ENCODE peak calls at places on chromosomes 13 and 19, in six cellular contexts. One of them, this sample, is unnamed. For H3K4me1, the result is how much of the 10 kb centered on the place peaks cover.

GRCh38 chr13:24741791-24742190 is 22.2 kb upstream of the RNF17 start:
- DNase-seq in uterus: no peak
- DNase-seq in CD8-positive, alpha-beta T cell: no peak
- DNase-seq in endodermal cell: no peak
- DNase-seq in ovary: no peak
- DNase-seq in heart right ventricle: no peak
- DNase-seq in this sample: no peak

GRCh38 chr19:13817018-13817614 is 21.9 kb downstream of the ZSWIM4 start:
- DNase-seq in uterus: no peak
- DNase-seq in CD8-positive, alpha-beta T cell: no peak
- DNase-seq in endodermal cell: peak
- DNase-seq in ovary: no peak
- DNase-seq in heart right ventricle: no peak
- DNase-seq in this sample: no peak

GRCh38 chr13:24683833-24684599 is 3.8 kb downstream of the ATP12A start:
- DNase-seq in uterus: no peak
- DNase-seq in CD8-positive, alpha-beta T cell: peak
- DNase-seq in endodermal cell: peak
- DNase-seq in ovary: no peak
- DNase-seq in heart right ventricle: peak
- DNase-seq in this sample: no peak

GRCh38 chr13:32019612-32020233 is 11.9 kb upstream of the FRY start:
- DNase-seq in uterus: peak
- DNase-seq in CD8-positive, alpha-beta T cell: no peak
- DNase-seq in endodermal cell: peak
- DNase-seq in ovary: peak
- DNase-seq in heart right ventricle: peak
- DNase-seq in this sample: no peak

GRCh38 chr13:40640202-40640601 is 26.2 kb downstream of the FOXO1 start:
- DNase-seq in uterus: no peak
- DNase-seq in CD8-positive, alpha-beta T cell: no peak
- DNase-seq in endodermal cell: no peak
- DNase-seq in ovary: no peak
- DNase-seq in heart right ventricle: no peak
- DNase-seq in this sample: no peak

GRCh38 chr19:55440411-55441105 is 2.5 kb downstream of the SHISA7 start:
- DNase-seq in uterus: no peak
- DNase-seq in CD8-positive, alpha-beta T cell: no peak
- DNase-seq in endodermal cell: peak
- DNase-seq in ovary: no peak
- DNase-seq in heart right ventricle: no peak
- DNase-seq in this sample: no peak

GRCh38 chr13:51148952-51149573 is 38.0 kb upstream of the C13orf42 start:
- DNase-seq in uterus: peak
- DNase-seq in CD8-positive, alpha-beta T cell: no peak
- DNase-seq in endodermal cell: peak
- DNase-seq in ovary: peak
- DNase-seq in heart right ventricle: peak
- DNase-seq in this sample: no peak

GRCh38 chr19:3984584-3984907 is 717 bp downstream of the EEF2 start:
- DNase-seq in uterus: no peak
- DNase-seq in CD8-positive, alpha-beta T cell: no peak
- DNase-seq in endodermal cell: peak
- DNase-seq in ovary: peak
- DNase-seq in heart right ventricle: no peak
- DNase-seq in this sample: no peak

GRCh38 chr19:31174948-31175347 is 174.3 kb downstream of the TSHZ3 start:
- DNase-seq in uterus: no peak
- DNase-seq in CD8-positive, alpha-beta T cell: no peak
- DNase-seq in endodermal cell: no peak
- DNase-seq in ovary: no peak
- DNase-seq in heart right ventricle: no peak
- DNase-seq in this sample: peak

GRCh38 chr19:54209058-54209747 is 8.5 kb downstream of the RPS9 start:
- DNase-seq in uterus: no peak
- DNase-seq in CD8-positive, alpha-beta T cell: no peak
- DNase-seq in endodermal cell: peak
- DNase-seq in ovary: peak
- DNase-seq in heart right ventricle: no peak
- DNase-seq in this sample: no peak
- H3K4me1 ChIP-seq in uterus: under half
- H3K4me1 ChIP-seq in CD8-positive, alpha-beta T cell: half or more
- H3K4me1 ChIP-seq in endodermal cell: under half
- H3K4me1 ChIP-seq in ovary: under half
- H3K4me1 ChIP-seq in heart right ventricle: under half
- H3K4me1 ChIP-seq in this sample: under half

DNA sequence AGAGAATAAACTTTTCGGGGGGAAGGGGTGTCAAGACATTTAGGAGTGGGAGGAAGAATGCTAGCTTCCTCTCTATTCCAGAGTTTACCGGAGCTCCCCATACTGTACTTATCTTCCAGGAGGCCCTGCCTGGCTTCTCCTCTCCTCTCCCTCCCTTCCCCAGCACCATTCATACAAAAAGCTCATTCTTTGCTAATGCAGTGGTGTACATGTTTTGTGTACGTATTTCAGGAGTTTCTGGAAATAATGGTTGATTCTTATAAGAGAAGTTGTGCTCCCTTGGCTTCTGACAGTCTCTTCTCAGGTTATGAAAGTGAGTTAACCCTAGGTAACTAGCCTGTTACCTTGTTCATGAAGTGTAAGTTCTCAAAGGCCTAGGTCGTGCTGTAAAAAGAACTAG is 7.1 kb downstream of the SAMD4B start:
- DNase-seq in uterus: no peak
- DNase-seq in CD8-positive, alpha-beta T cell: no peak
- DNase-seq in endodermal cell: no peak
- DNase-seq in ovary: no peak
- DNase-seq in heart right ventricle: no peak
- DNase-seq in this sample: no peak
- H3K27ac ChIP-seq in uterus: no peak
- H3K27ac ChIP-seq in CD8-positive, alpha-beta T cell: no peak
- H3K27ac ChIP-seq in endodermal cell: no peak
- H3K27ac ChIP-seq in ovary: no peak
- H3K27ac ChIP-seq in heart right ventricle: no peak
- H3K27ac ChIP-seq in this sample: no peak

DNA sequence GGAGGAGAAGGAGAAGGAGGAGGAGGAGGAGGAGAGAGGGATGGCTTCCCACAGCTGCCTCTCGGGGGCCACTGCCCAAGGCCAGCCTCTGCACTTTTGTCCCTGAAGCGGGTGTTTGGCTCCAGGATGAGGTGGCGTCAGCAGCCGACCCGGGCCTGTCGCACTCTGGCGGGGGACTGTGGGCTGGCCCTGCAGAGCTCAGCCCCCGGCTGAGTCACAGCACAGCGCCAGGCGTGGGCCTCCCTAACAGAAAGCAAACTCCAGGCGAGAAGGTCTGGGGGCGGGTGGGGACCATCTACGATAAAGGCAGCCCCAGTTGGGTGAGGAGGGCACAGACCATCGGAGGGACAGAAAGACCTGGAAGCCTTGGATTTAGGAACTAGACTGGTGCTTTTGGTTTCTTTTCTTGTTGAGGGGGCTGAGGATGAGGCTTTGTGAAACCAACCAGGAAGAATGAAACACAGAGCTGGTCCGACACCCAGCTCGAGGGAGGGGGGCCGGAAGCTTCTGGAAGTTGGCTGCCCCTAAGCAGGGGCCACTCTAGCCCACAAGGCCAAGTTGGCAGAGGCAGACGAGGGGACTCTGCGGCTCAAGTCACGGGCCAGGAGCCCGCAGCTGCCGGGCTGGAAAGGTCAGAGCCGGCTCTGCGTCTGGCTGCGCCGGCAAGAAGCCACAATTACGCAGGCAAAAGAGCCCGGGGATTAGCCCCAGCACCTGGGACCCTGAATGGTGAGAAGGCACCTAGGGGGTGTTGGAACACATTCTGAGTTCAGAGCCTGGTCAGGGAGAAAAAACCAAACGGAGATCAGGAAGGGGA is 18.2 kb downstream of the LSM4 start:
- DNase-seq in uterus: peak
- DNase-seq in CD8-positive, alpha-beta T cell: peak
- DNase-seq in endodermal cell: peak
- DNase-seq in ovary: peak
- DNase-seq in heart right ventricle: peak
- DNase-seq in this sample: peak
- H3K4me1 ChIP-seq in uterus: under half
- H3K4me1 ChIP-seq in CD8-positive, alpha-beta T cell: half or more
- H3K4me1 ChIP-seq in endodermal cell: under half
- H3K4me1 ChIP-seq in ovary: under half
- H3K4me1 ChIP-seq in heart right ventricle: under half
- H3K4me1 ChIP-seq in this sample: under half

GRCh38 chr13:113187905-113188595 is 20.4 kb downstream of the PCID2 start:
- DNase-seq in uterus: no peak
- DNase-seq in CD8-positive, alpha-beta T cell: no peak
- DNase-seq in endodermal cell: no peak
- DNase-seq in ovary: no peak
- DNase-seq in heart right ventricle: no peak
- DNase-seq in this sample: no peak
- H3K27ac ChIP-seq in uterus: no peak
- H3K27ac ChIP-seq in CD8-positive, alpha-beta T cell: no peak
- H3K27ac ChIP-seq in endodermal cell: no peak
- H3K27ac ChIP-seq in ovary: no peak
- H3K27ac ChIP-seq in heart right ventricle: peak
- H3K27ac ChIP-seq in this sample: no peak

DNA sequence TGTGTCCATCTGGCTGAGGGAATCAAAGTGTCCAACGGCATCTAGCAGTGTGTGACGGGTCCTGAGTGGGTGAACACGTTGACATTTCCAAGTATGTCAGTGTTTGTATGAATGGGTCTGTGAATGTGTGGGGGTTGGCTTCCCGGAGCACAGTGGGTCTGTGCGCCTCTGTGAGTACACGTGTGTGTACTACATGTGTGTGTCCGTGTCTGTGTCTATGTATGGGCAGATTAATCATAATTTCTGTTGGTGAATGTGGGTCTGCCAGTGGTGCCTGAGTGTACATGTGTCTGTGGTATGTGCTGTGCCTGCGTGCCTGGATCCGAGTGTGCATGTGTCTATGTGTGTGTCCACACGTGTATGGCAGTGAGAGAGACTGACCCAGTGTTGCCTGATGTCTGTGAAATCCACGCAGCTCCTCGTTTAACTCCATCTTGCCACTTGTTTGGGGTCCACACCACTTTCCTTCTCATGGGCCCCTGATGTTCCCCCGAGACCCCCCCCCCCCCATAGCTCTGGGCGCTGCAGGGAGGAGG is 5.4 kb downstream of the CCDC8 start:
- DNase-seq in uterus: no peak
- DNase-seq in CD8-positive, alpha-beta T cell: no peak
- DNase-seq in endodermal cell: peak
- DNase-seq in ovary: peak
- DNase-seq in heart right ventricle: no peak
- DNase-seq in this sample: peak
- H3K4me1 ChIP-seq in uterus: under half
- H3K4me1 ChIP-seq in CD8-positive, alpha-beta T cell: under half
- H3K4me1 ChIP-seq in endodermal cell: under half
- H3K4me1 ChIP-seq in ovary: under half
- H3K4me1 ChIP-seq in heart right ventricle: under half
- H3K4me1 ChIP-seq in this sample: under half

GRCh38 chr19:5873617-5874199 is 3.4 kb upstream of the FUT5 start:
- DNase-seq in uterus: no peak
- DNase-seq in CD8-positive, alpha-beta T cell: no peak
- DNase-seq in endodermal cell: no peak
- DNase-seq in ovary: no peak
- DNase-seq in heart right ventricle: no peak
- DNase-seq in this sample: no peak

GRCh38 chr19:5867201-5868136 is 2.9 kb downstream of the FUT5 start:
- DNase-seq in uterus: no peak
- DNase-seq in CD8-positive, alpha-beta T cell: no peak
- DNase-seq in endodermal cell: no peak
- DNase-seq in ovary: no peak
- DNase-seq in heart right ventricle: no peak
- DNase-seq in this sample: no peak

GRCh38 chr19:5865772-5866171 is 4.6 kb downstream of the FUT5 start:
- DNase-seq in uterus: no peak
- DNase-seq in CD8-positive, alpha-beta T cell: no peak
- DNase-seq in endodermal cell: no peak
- DNase-seq in ovary: no peak
- DNase-seq in heart right ventricle: no peak
- DNase-seq in this sample: no peak

GRCh38 chr19:5870986-5871394 is 650 bp upstream of the FUT5 start:
- DNase-seq in uterus: no peak
- DNase-seq in CD8-positive, alpha-beta T cell: no peak
- DNase-seq in endodermal cell: no peak
- DNase-seq in ovary: no peak
- DNase-seq in heart right ventricle: no peak
- DNase-seq in this sample: no peak
- H3K27ac ChIP-seq in uterus: no peak
- H3K27ac ChIP-seq in CD8-positive, alpha-beta T cell: no peak
- H3K27ac ChIP-seq in endodermal cell: no peak
- H3K27ac ChIP-seq in ovary: no peak
- H3K27ac ChIP-seq in heart right ventricle: no peak
- H3K27ac ChIP-seq in this sample: no peak

DNA sequence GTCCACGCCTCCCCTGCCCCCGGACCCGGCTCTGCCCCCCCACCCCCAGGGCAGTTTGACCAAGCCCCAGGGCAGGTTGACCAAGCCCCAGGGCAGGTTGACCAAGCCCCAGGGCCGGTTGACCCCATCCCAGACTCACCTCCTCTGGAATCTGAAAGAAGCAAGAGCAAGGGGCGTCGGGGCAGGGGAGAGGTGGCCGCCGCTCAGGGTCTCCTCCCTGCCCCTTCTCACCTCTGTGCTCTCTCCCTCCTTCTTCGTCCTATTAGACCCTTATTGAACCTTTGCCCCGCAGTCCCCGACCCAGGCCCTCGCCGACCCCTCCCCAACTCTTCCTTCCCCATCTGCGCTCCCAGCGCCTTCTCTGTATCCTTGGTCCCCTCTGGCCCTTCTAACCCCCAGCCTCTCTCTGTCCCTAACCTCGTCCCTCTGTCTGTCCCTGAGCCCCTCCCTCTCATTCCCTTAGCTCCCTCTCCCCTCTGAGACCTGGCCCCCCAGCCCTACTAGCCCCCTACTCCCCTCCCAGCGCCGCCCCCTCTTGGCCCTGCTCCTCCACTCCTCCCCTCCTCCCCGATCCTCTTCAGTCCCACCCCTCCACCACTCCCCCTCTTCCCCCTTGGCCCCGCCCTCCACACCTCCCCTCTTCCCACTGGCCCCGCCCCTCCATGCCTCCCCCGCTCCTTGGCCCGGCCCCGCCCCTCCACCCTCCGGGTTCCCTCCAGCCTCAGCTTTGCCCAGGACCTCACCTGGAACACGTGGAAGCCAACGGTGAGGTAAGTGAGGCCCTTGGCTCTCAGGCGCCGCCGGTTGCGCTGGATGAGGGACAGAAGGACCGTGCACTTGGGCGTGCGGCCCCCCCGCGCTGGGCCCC is 7.6 kb downstream of the CAPN12 start:
- DNase-seq in uterus: peak
- DNase-seq in CD8-positive, alpha-beta T cell: peak
- DNase-seq in endodermal cell: peak
- DNase-seq in ovary: peak
- DNase-seq in heart right ventricle: peak
- DNase-seq in this sample: peak
- H3K4me1 ChIP-seq in uterus: under half
- H3K4me1 ChIP-seq in CD8-positive, alpha-beta T cell: under half
- H3K4me1 ChIP-seq in endodermal cell: under half
- H3K4me1 ChIP-seq in ovary: under half
- H3K4me1 ChIP-seq in heart right ventricle: under half
- H3K4me1 ChIP-seq in this sample: under half

DNA sequence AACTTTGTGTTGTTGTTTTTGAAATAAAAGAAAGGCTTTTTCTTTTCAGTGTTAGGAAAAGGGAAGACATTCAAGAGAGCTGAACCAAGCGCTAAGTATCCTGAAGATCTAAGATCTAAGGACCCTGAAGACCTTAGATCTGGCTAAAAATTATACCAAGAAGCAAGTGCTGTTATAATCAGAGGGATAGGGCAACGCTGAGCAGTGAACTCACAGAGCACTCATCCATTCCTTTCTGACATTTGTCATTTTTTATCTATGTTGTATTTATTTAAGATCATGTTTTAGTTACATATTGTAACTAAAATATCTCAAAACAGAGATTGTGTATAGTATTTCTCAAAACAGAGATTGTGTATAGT is 60.5 kb upstream of the FAM216B start:
- DNase-seq in uterus: no peak
- DNase-seq in CD8-positive, alpha-beta T cell: no peak
- DNase-seq in endodermal cell: no peak
- DNase-seq in ovary: no peak
- DNase-seq in heart right ventricle: no peak
- DNase-seq in this sample: no peak
- H3K27ac ChIP-seq in uterus: no peak
- H3K27ac ChIP-seq in CD8-positive, alpha-beta T cell: no peak
- H3K27ac ChIP-seq in endodermal cell: no peak
- H3K27ac ChIP-seq in ovary: no peak
- H3K27ac ChIP-seq in heart right ventricle: no peak
- H3K27ac ChIP-seq in this sample: no peak